ENCODE peak calls at places on chromosomes 7 and 10, in seven cellular contexts. One of them, this sample, is unnamed.

GRCh38 chr10:34707656-34708055 is 107.4 kb downstream of the PARD3 start:
- DNase-seq in NCI-H460: no peak
- DNase-seq in amniotic epithelial cell: no peak
- DNase-seq in nephron progenitor cell: no peak
- DNase-seq in AG04450: no peak
- DNase-seq in stimulated activated CD4-positive, alpha-beta T cell treated with anti-CD3 and anti-CD28 coated beads, Interleukin-12 subunit alpha, Interleukin-12 subunit beta, amount 100 ng/mL, for 4 hours: no peak
- DNase-seq in left ventricle myocardium inferior: no peak
- DNase-seq in this sample: no peak

GRCh38 chr7:37908221-37908788 is 8.3 kb downstream of the SFRP4 start:
- DNase-seq in NCI-H460: no peak
- DNase-seq in amniotic epithelial cell: no peak
- DNase-seq in nephron progenitor cell: no peak
- DNase-seq in AG04450: no peak
- DNase-seq in stimulated activated CD4-positive, alpha-beta T cell treated with anti-CD3 and anti-CD28 coated beads, Interleukin-12 subunit alpha, Interleukin-12 subunit beta, amount 100 ng/mL, for 4 hours: no peak
- DNase-seq in left ventricle myocardium inferior: no peak
- DNase-seq in this sample: no peak

GRCh38 chr10:48684463-48684791 is 246 bp upstream of the WDFY4 start:
- DNase-seq in NCI-H460: no peak
- DNase-seq in amniotic epithelial cell: no peak
- DNase-seq in nephron progenitor cell: no peak
- DNase-seq in AG04450: no peak
- DNase-seq in stimulated activated CD4-positive, alpha-beta T cell treated with anti-CD3 and anti-CD28 coated beads, Interleukin-12 subunit alpha, Interleukin-12 subunit beta, amount 100 ng/mL, for 4 hours: no peak
- DNase-seq in left ventricle myocardium inferior: no peak
- DNase-seq in this sample: no peak

GRCh38 chr10:110279062-110279986 is 25.4 kb downstream of the SMNDC1 start:
- DNase-seq in NCI-H460: peak; percentile 69
- DNase-seq in amniotic epithelial cell: peak; percentile 66
- DNase-seq in nephron progenitor cell: peak; percentile 20
- DNase-seq in AG04450: peak; percentile 43
- DNase-seq in stimulated activated CD4-positive, alpha-beta T cell treated with anti-CD3 and anti-CD28 coated beads, Interleukin-12 subunit alpha, Interleukin-12 subunit beta, amount 100 ng/mL, for 4 hours: peak; percentile 13
- DNase-seq in left ventricle myocardium inferior: no peak
- DNase-seq in this sample: no peak

GRCh38 chr7:42494722-42495121 is 257.7 kb upstream of the GLI3 start:
- DNase-seq in NCI-H460: no peak
- DNase-seq in amniotic epithelial cell: peak; percentile 19
- DNase-seq in nephron progenitor cell: no peak
- DNase-seq in AG04450: no peak
- DNase-seq in stimulated activated CD4-positive, alpha-beta T cell treated with anti-CD3 and anti-CD28 coated beads, Interleukin-12 subunit alpha, Interleukin-12 subunit beta, amount 100 ng/mL, for 4 hours: no peak
- DNase-seq in left ventricle myocardium inferior: peak; percentile 23
- DNase-seq in this sample: no peak

GRCh38 chr10:69389827-69390490 is 26.8 kb downstream of the TACR2 start:
- DNase-seq in NCI-H460: peak; percentile 81
- DNase-seq in amniotic epithelial cell: peak; percentile 32
- DNase-seq in nephron progenitor cell: no peak
- DNase-seq in AG04450: no peak
- DNase-seq in stimulated activated CD4-positive, alpha-beta T cell treated with anti-CD3 and anti-CD28 coated beads, Interleukin-12 subunit alpha, Interleukin-12 subunit beta, amount 100 ng/mL, for 4 hours: no peak
- DNase-seq in left ventricle myocardium inferior: peak; percentile 57
- DNase-seq in this sample: no peak

GRCh38 chr10:45547207-45547606 is 125.4 kb downstream of the ZFAND4 start:
- DNase-seq in NCI-H460: no peak
- DNase-seq in amniotic epithelial cell: no peak
- DNase-seq in nephron progenitor cell: no peak
- DNase-seq in AG04450: no peak
- DNase-seq in stimulated activated CD4-positive, alpha-beta T cell treated with anti-CD3 and anti-CD28 coated beads, Interleukin-12 subunit alpha, Interleukin-12 subunit beta, amount 100 ng/mL, for 4 hours: no peak
- DNase-seq in left ventricle myocardium inferior: no peak
- DNase-seq in this sample: no peak

GRCh38 chr7:98816206-98816605 is 53.6 kb downstream of the TMEM130 start:
- DNase-seq in NCI-H460: no peak
- DNase-seq in amniotic epithelial cell: no peak
- DNase-seq in nephron progenitor cell: no peak
- DNase-seq in AG04450: no peak
- DNase-seq in stimulated activated CD4-positive, alpha-beta T cell treated with anti-CD3 and anti-CD28 coated beads, Interleukin-12 subunit alpha, Interleukin-12 subunit beta, amount 100 ng/mL, for 4 hours: no peak
- DNase-seq in left ventricle myocardium inferior: peak; percentile 62
- DNase-seq in this sample: no peak

GRCh38 chr7:2452074-2452507 is 24.1 kb downstream of the GRIFIN start:
- DNase-seq in NCI-H460: no peak
- DNase-seq in amniotic epithelial cell: no peak
- DNase-seq in nephron progenitor cell: no peak
- DNase-seq in AG04450: no peak
- DNase-seq in stimulated activated CD4-positive, alpha-beta T cell treated with anti-CD3 and anti-CD28 coated beads, Interleukin-12 subunit alpha, Interleukin-12 subunit beta, amount 100 ng/mL, for 4 hours: no peak
- DNase-seq in left ventricle myocardium inferior: no peak
- DNase-seq in this sample: no peak

GRCh38 chr7:149690688-149691446 is 82.5 kb downstream of the ZNF467 start:
- DNase-seq in NCI-H460: peak; percentile 79
- DNase-seq in amniotic epithelial cell: peak; percentile 85
- DNase-seq in nephron progenitor cell: peak; percentile 80
- DNase-seq in AG04450: no peak
- DNase-seq in stimulated activated CD4-positive, alpha-beta T cell treated with anti-CD3 and anti-CD28 coated beads, Interleukin-12 subunit alpha, Interleukin-12 subunit beta, amount 100 ng/mL, for 4 hours: no peak
- DNase-seq in left ventricle myocardium inferior: peak; percentile 17
- DNase-seq in this sample: no peak

This sample was measured in T-helper 17 cell.